ENCODE peak calls at places on chromosomes 4 and X, in nine cellular contexts. One of them, this sample, is unnamed.

GRCh38 chrX:130086414-130087207 is 23.7 kb downstream of the ELF4 start:
- DNase-seq in mammary epithelial cell: no peak
- DNase-seq in IMR-90: no peak
- DNase-seq in cardiac fibroblast: no peak
- DNase-seq in PC-3: no peak
- DNase-seq in upper lobe of left lung: no peak
- DNase-seq in AG09309: no peak
- DNase-seq in heart right ventricle: no peak
- DNase-seq in mucosa of descending colon: no peak
- DNase-seq in this sample: no peak

GRCh38 chrX:63751481-63751880 is 33.5 kb downstream of the ARHGEF9 start:
- DNase-seq in mammary epithelial cell: peak; percentile 83
- DNase-seq in IMR-90: no peak
- DNase-seq in cardiac fibroblast: no peak
- DNase-seq in PC-3: no peak
- DNase-seq in upper lobe of left lung: no peak
- DNase-seq in AG09309: no peak
- DNase-seq in heart right ventricle: no peak
- DNase-seq in mucosa of descending colon: no peak
- DNase-seq in this sample: no peak

GRCh38 chr4:109065006-109065405 is 237.5 kb downstream of the COL25A1 start:
- DNase-seq in mammary epithelial cell: no peak
- DNase-seq in IMR-90: no peak
- DNase-seq in cardiac fibroblast: no peak
- DNase-seq in PC-3: no peak
- DNase-seq in upper lobe of left lung: no peak
- DNase-seq in AG09309: no peak
- DNase-seq in heart right ventricle: no peak
- DNase-seq in mucosa of descending colon: no peak
- DNase-seq in this sample: no peak

GRCh38 chrX:154017766-154018517 is 1.8 kb downstream of the IRAK1 start:
- DNase-seq in mammary epithelial cell: no peak
- DNase-seq in IMR-90: no peak
- DNase-seq in cardiac fibroblast: no peak
- DNase-seq in PC-3: no peak
- DNase-seq in upper lobe of left lung: peak; percentile 41
- DNase-seq in AG09309: no peak
- DNase-seq in heart right ventricle: no peak
- DNase-seq in mucosa of descending colon: no peak
- DNase-seq in this sample: no peak

GRCh38 chrX:150870487-150871340 is 27.8 kb downstream of the CD99L2 start:
- DNase-seq in mammary epithelial cell: no peak
- DNase-seq in IMR-90: peak; percentile 38
- DNase-seq in cardiac fibroblast: peak; percentile 52
- DNase-seq in PC-3: no peak
- DNase-seq in upper lobe of left lung: no peak
- DNase-seq in AG09309: no peak
- DNase-seq in heart right ventricle: peak; percentile 3
- DNase-seq in mucosa of descending colon: no peak
- DNase-seq in this sample: no peak

GRCh38 chrX:102976290-102976689 is 39.2 kb downstream of the RAB40AL start:
- DNase-seq in mammary epithelial cell: peak; percentile 42
- DNase-seq in IMR-90: peak; percentile 5
- DNase-seq in cardiac fibroblast: no peak
- DNase-seq in PC-3: peak; percentile 36
- DNase-seq in upper lobe of left lung: no peak
- DNase-seq in AG09309: no peak
- DNase-seq in heart right ventricle: no peak
- DNase-seq in mucosa of descending colon: no peak
- DNase-seq in this sample: peak; percentile 50

GRCh38 chr4:2673157-2673556 is 83.0 kb downstream of the TNIP2 start:
- DNase-seq in mammary epithelial cell: no peak
- DNase-seq in IMR-90: no peak
- DNase-seq in cardiac fibroblast: peak; percentile 16
- DNase-seq in PC-3: peak; percentile 2
- DNase-seq in upper lobe of left lung: no peak
- DNase-seq in AG09309: no peak
- DNase-seq in heart right ventricle: no peak
- DNase-seq in mucosa of descending colon: no peak
- DNase-seq in this sample: peak; percentile 4

GRCh38 chr4:91111556-91111955 is 984.4 kb downstream of the CCSER1 start:
- DNase-seq in mammary epithelial cell: no peak
- DNase-seq in IMR-90: no peak
- DNase-seq in cardiac fibroblast: no peak
- DNase-seq in PC-3: no peak
- DNase-seq in upper lobe of left lung: no peak
- DNase-seq in AG09309: no peak
- DNase-seq in heart right ventricle: no peak
- DNase-seq in mucosa of descending colon: no peak
- DNase-seq in this sample: no peak

GRCh38 chr4:109294006-109294405 is 8.5 kb downstream of the COL25A1 start:
- DNase-seq in mammary epithelial cell: no peak
- DNase-seq in IMR-90: no peak
- DNase-seq in cardiac fibroblast: peak; percentile 8
- DNase-seq in PC-3: peak; percentile 15
- DNase-seq in upper lobe of left lung: no peak
- DNase-seq in AG09309: no peak
- DNase-seq in heart right ventricle: no peak
- DNase-seq in mucosa of descending colon: peak; percentile 9
- DNase-seq in this sample: no peak

GRCh38 chr4:101933855-101934254 is 143.3 kb downstream of the BANK1 start:
- DNase-seq in mammary epithelial cell: no peak
- DNase-seq in IMR-90: no peak
- DNase-seq in cardiac fibroblast: no peak
- DNase-seq in PC-3: no peak
- DNase-seq in upper lobe of left lung: no peak
- DNase-seq in AG09309: no peak
- DNase-seq in heart right ventricle: no peak
- DNase-seq in mucosa of descending colon: no peak
- DNase-seq in this sample: no peak

GRCh38 chr4:169620846-169621228 is 459 bp downstream of the CLCN3 start:
- DNase-seq in mammary epithelial cell: peak; percentile 48
- DNase-seq in IMR-90: no peak
- DNase-seq in cardiac fibroblast: peak; percentile 31
- DNase-seq in PC-3: peak; percentile 10
- DNase-seq in upper lobe of left lung: no peak
- DNase-seq in AG09309: no peak
- DNase-seq in heart right ventricle: peak; percentile 18
- DNase-seq in mucosa of descending colon: peak; percentile 60
- DNase-seq in this sample: no peak

GRCh38 chr4:176274441-176274840 is 5.4 kb upstream of the ASB5 start:
- DNase-seq in mammary epithelial cell: peak; percentile 90
- DNase-seq in IMR-90: no peak
- DNase-seq in cardiac fibroblast: no peak
- DNase-seq in PC-3: peak; percentile 88
- DNase-seq in upper lobe of left lung: no peak
- DNase-seq in AG09309: peak; percentile 17
- DNase-seq in heart right ventricle: no peak
- DNase-seq in mucosa of descending colon: no peak
- DNase-seq in this sample: peak; percentile 68

GRCh38 chr4:176276710-176277109 is 7.7 kb upstream of the ASB5 start:
- DNase-seq in mammary epithelial cell: no peak
- DNase-seq in IMR-90: no peak
- DNase-seq in cardiac fibroblast: no peak
- DNase-seq in PC-3: no peak
- DNase-seq in upper lobe of left lung: no peak
- DNase-seq in AG09309: no peak
- DNase-seq in heart right ventricle: no peak
- DNase-seq in mucosa of descending colon: no peak
- DNase-seq in this sample: no peak

GRCh38 chr4:176272799-176273198 is 3.8 kb upstream of the ASB5 start:
- DNase-seq in mammary epithelial cell: no peak
- DNase-seq in IMR-90: no peak
- DNase-seq in cardiac fibroblast: no peak
- DNase-seq in PC-3: no peak
- DNase-seq in upper lobe of left lung: no peak
- DNase-seq in AG09309: no peak
- DNase-seq in heart right ventricle: no peak
- DNase-seq in mucosa of descending colon: no peak
- DNase-seq in this sample: no peak

GRCh38 chr4:176273741-176274140 is 4.7 kb upstream of the ASB5 start:
- DNase-seq in mammary epithelial cell: no peak
- DNase-seq in IMR-90: no peak
- DNase-seq in cardiac fibroblast: no peak
- DNase-seq in PC-3: no peak
- DNase-seq in upper lobe of left lung: no peak
- DNase-seq in AG09309: no peak
- DNase-seq in heart right ventricle: no peak
- DNase-seq in mucosa of descending colon: no peak
- DNase-seq in this sample: peak; percentile 46

GRCh38 chr4:176277162-176277904 is 8.3 kb upstream of the ASB5 start:
- DNase-seq in mammary epithelial cell: peak; percentile 53
- DNase-seq in IMR-90: peak; percentile 71
- DNase-seq in cardiac fibroblast: peak; percentile 75
- DNase-seq in PC-3: peak; percentile 63
- DNase-seq in upper lobe of left lung: no peak
- DNase-seq in AG09309: peak; percentile 25
- DNase-seq in heart right ventricle: peak; percentile 51
- DNase-seq in mucosa of descending colon: peak; percentile 60
- DNase-seq in this sample: peak; percentile 76
- H3K4me3 ChIP-seq in mammary epithelial cell: no peak overlapping the region
- H3K4me3 ChIP-seq in IMR-90: no peak overlapping the region
- H3K4me3 ChIP-seq in cardiac fibroblast: no peak overlapping the region
- H3K4me3 ChIP-seq in PC-3: peak overlapping the region; percentile 55
- H3K4me3 ChIP-seq in upper lobe of left lung: no peak overlapping the region
- H3K4me3 ChIP-seq in AG09309: no peak overlapping the region
- H3K4me3 ChIP-seq in heart right ventricle: peak overlapping the region; percentile 30
- H3K4me3 ChIP-seq in mucosa of descending colon: no peak overlapping the region
- H3K4me3 ChIP-seq in this sample: no peak overlapping the region

DNA sequence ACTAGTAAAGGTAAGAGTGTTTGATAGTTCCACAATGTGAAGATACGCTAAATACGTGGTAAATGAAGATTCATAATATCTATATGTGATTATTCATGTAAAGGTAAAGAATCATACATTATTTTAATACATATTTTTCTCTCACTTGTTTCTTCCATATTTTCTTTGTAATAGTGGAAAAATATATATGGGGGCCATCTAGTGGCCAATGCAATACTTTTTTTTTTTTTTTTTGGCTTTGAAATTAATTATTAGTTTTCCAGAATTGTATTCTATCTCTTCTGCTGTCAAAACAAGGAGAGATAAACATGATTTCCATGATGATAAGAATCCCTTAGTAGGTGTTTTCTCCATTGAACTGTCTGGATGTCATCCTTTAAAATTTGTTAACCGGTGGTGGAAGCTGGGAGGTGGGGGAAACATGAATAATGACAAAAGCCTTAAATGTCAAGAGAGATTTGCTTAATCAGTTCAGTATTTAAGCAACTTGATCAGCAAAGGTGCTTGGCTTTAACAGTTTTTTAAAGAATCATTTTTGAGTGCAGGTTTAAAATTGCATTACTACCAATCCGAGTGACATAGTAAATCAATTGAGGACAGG is 508.7 kb upstream of the HTR2C start:
- DNase-seq in mammary epithelial cell: no peak
- DNase-seq in IMR-90: no peak
- DNase-seq in cardiac fibroblast: peak; percentile 0
- DNase-seq in PC-3: no peak
- DNase-seq in upper lobe of left lung: no peak
- DNase-seq in AG09309: no peak
- DNase-seq in heart right ventricle: no peak
- DNase-seq in mucosa of descending colon: no peak
- DNase-seq in this sample: peak; percentile 2
- TF ChIP-seq CTCF in mammary epithelial cell: peak; percentile 52
- TF ChIP-seq CTCF in IMR-90: peak; percentile 40
- TF ChIP-seq CTCF in cardiac fibroblast: no peak
- TF ChIP-seq CTCF in PC-3: peak; percentile 49
- TF ChIP-seq CTCF in upper lobe of left lung: no peak
- TF ChIP-seq CTCF in AG09309: peak; percentile 18
- TF ChIP-seq CTCF in heart right ventricle: no peak
- TF ChIP-seq CTCF in mucosa of descending colon: no peak
- TF ChIP-seq CTCF in this sample: peak; percentile 50

GRCh38 chr4:159229164-159229563 is 126.3 kb downstream of the RAPGEF2 start:
- DNase-seq in mammary epithelial cell: peak; percentile 54
- DNase-seq in IMR-90: peak; percentile 94
- DNase-seq in cardiac fibroblast: peak; percentile 85
- DNase-seq in PC-3: no peak
- DNase-seq in upper lobe of left lung: no peak
- DNase-seq in AG09309: no peak
- DNase-seq in heart right ventricle: no peak
- DNase-seq in mucosa of descending colon: no peak
- DNase-seq in this sample: peak; percentile 81

GRCh38 chr4:159232465-159233106 is 129.7 kb downstream of the RAPGEF2 start:
- DNase-seq in mammary epithelial cell: no peak
- DNase-seq in IMR-90: no peak
- DNase-seq in cardiac fibroblast: no peak
- DNase-seq in PC-3: no peak
- DNase-seq in upper lobe of left lung: no peak
- DNase-seq in AG09309: no peak
- DNase-seq in heart right ventricle: no peak
- DNase-seq in mucosa of descending colon: no peak
- DNase-seq in this sample: no peak

GRCh38 chr4:159227378-159227777 is 124.5 kb downstream of the RAPGEF2 start:
- DNase-seq in mammary epithelial cell: peak; percentile 51
- DNase-seq in IMR-90: peak; percentile 39
- DNase-seq in cardiac fibroblast: no peak
- DNase-seq in PC-3: no peak
- DNase-seq in upper lobe of left lung: no peak
- DNase-seq in AG09309: no peak
- DNase-seq in heart right ventricle: no peak
- DNase-seq in mucosa of descending colon: no peak
- DNase-seq in this sample: no peak

GRCh38 chr4:159224412-159224811 is 121.5 kb downstream of the RAPGEF2 start:
- DNase-seq in mammary epithelial cell: no peak
- DNase-seq in IMR-90: no peak
- DNase-seq in cardiac fibroblast: no peak
- DNase-seq in PC-3: no peak
- DNase-seq in upper lobe of left lung: no peak
- DNase-seq in AG09309: no peak
- DNase-seq in heart right ventricle: no peak
- DNase-seq in mucosa of descending colon: no peak
- DNase-seq in this sample: no peak

GRCh38 chr4:159227984-159228383 is 125.1 kb downstream of the RAPGEF2 start:
- DNase-seq in mammary epithelial cell: peak; percentile 70
- DNase-seq in IMR-90: peak; percentile 92
- DNase-seq in cardiac fibroblast: peak; percentile 92
- DNase-seq in PC-3: no peak
- DNase-seq in upper lobe of left lung: no peak
- DNase-seq in AG09309: no peak
- DNase-seq in heart right ventricle: peak; percentile 84
- DNase-seq in mucosa of descending colon: peak; percentile 68
- DNase-seq in this sample: peak; percentile 95
- H3K4me3 ChIP-seq in mammary epithelial cell: peak overlapping the region; percentile 34
- H3K4me3 ChIP-seq in IMR-90: peak overlapping the region; percentile 26
- H3K4me3 ChIP-seq in cardiac fibroblast: peak overlapping the region; percentile 17
- H3K4me3 ChIP-seq in PC-3: no peak overlapping the region
- H3K4me3 ChIP-seq in upper lobe of left lung: peak overlapping the region; percentile 34
- H3K4me3 ChIP-seq in AG09309: no peak overlapping the region
- H3K4me3 ChIP-seq in heart right ventricle: peak overlapping the region; percentile 53
- H3K4me3 ChIP-seq in mucosa of descending colon: no peak overlapping the region
- H3K4me3 ChIP-seq in this sample: peak overlapping the region; percentile 37

GRCh38 chrX:93594780-93595179 is 78.6 kb downstream of the NAP1L3 start:
- DNase-seq in mammary epithelial cell: no peak
- DNase-seq in IMR-90: no peak
- DNase-seq in cardiac fibroblast: no peak
- DNase-seq in PC-3: no peak
- DNase-seq in upper lobe of left lung: no peak
- DNase-seq in AG09309: no peak
- DNase-seq in heart right ventricle: no peak
- DNase-seq in mucosa of descending colon: no peak
- DNase-seq in this sample: no peak

GRCh38 chrX:93585661-93586060 is 87.7 kb downstream of the NAP1L3 start:
- DNase-seq in mammary epithelial cell: peak; percentile 37
- DNase-seq in IMR-90: no peak
- DNase-seq in cardiac fibroblast: no peak
- DNase-seq in PC-3: peak; percentile 79
- DNase-seq in upper lobe of left lung: no peak
- DNase-seq in AG09309: no peak
- DNase-seq in heart right ventricle: no peak
- DNase-seq in mucosa of descending colon: no peak
- DNase-seq in this sample: no peak

GRCh38 chrX:93591398-93591797 is 82.0 kb downstream of the NAP1L3 start:
- DNase-seq in mammary epithelial cell: no peak
- DNase-seq in IMR-90: no peak
- DNase-seq in cardiac fibroblast: no peak
- DNase-seq in PC-3: peak; percentile 1
- DNase-seq in upper lobe of left lung: no peak
- DNase-seq in AG09309: no peak
- DNase-seq in heart right ventricle: no peak
- DNase-seq in mucosa of descending colon: no peak
- DNase-seq in this sample: no peak
- TF ChIP-seq CTCF in mammary epithelial cell: peak; percentile 5
- TF ChIP-seq CTCF in IMR-90: no peak
- TF ChIP-seq CTCF in cardiac fibroblast: no peak
- TF ChIP-seq CTCF in PC-3: no peak
- TF ChIP-seq CTCF in upper lobe of left lung: no peak
- TF ChIP-seq CTCF in AG09309: no peak
- TF ChIP-seq CTCF in heart right ventricle: no peak
- TF ChIP-seq CTCF in mucosa of descending colon: no peak
- TF ChIP-seq CTCF in this sample: no peak